ENCODE peak calls at places on chromosomes 12 and 14, in four cellular contexts. H, N, Q and J are unnamed samples.

GRCh38 chr14:64726585-64726890 is 22.3 kb downstream of the PLEKHG3 start:
- DNase-seq in N (no peak), Q (peak; percentile 62), H (no peak), J (peak; percentile 21)

GRCh38 chr14:65224799-65225198 is 122.5 kb upstream of the MAX start:
- DNase-seq in Q (peak; percentile 76), H (no peak), N (no peak), J (no peak)

GRCh38 chr12:32444895-32445294 is 45.5 kb downstream of the FGD4 start:
- DNase-seq in Q (no peak), N (no peak), H (no peak), J (no peak)

GRCh38 chr12:22978962-22979361 is 354.0 kb downstream of the ETNK1 start:
- DNase-seq in Q (no peak), H (no peak), N (no peak), J (no peak)

GRCh38 chr12:93541578-93542217 is 30.8 kb upstream of the SOCS2 start:
- DNase-seq in H (no peak), Q (no peak), N (no peak), J (no peak)

GRCh38 chr12:92295523-92295922 is 149.9 kb upstream of the BTG1 start:
- DNase-seq in N (no peak), H (no peak), Q (no peak), J (no peak)

GRCh38 chr12:23098110-23099049 is 473.4 kb downstream of the ETNK1 start:
- DNase-seq in H (no peak), Q (no peak), N (no peak), J (no peak)

GRCh38 chr12:121314441-121314840 is 17.9 kb upstream of the CAMKK2 start:
- DNase-seq in Q (no peak), N (no peak), H (no peak), J (no peak)

GRCh38 chr14:69441948-69442347 is 42.6 kb upstream of the PLEKHD1 start:
- DNase-seq in N (no peak), H (no peak), Q (no peak), J (no peak)
- H3K4me3 ChIP-seq in N (no peak overlapping the region), H (no peak overlapping the region), Q (no peak overlapping the region), J (no peak overlapping the region)

GRCh38 chr12:106287364-106287763 is 15.2 kb upstream of the TCP11L2 start:
- DNase-seq in N (no peak), Q (no peak), H (no peak), J (no peak)

GRCh38 chr12:106290666-106291065 is 11.9 kb upstream of the TCP11L2 start:
- DNase-seq in H (no peak), N (no peak), Q (no peak), J (no peak)

GRCh38 chr12:106288134-106288509 is 14.4 kb upstream of the TCP11L2 start:
- DNase-seq in H (no peak), N (no peak), Q (no peak), J (no peak)

GRCh38 chr12:106289196-106289681 is 13.3 kb upstream of the TCP11L2 start:
- DNase-seq in N (no peak), Q (no peak), H (no peak), J (no peak)

DNA sequence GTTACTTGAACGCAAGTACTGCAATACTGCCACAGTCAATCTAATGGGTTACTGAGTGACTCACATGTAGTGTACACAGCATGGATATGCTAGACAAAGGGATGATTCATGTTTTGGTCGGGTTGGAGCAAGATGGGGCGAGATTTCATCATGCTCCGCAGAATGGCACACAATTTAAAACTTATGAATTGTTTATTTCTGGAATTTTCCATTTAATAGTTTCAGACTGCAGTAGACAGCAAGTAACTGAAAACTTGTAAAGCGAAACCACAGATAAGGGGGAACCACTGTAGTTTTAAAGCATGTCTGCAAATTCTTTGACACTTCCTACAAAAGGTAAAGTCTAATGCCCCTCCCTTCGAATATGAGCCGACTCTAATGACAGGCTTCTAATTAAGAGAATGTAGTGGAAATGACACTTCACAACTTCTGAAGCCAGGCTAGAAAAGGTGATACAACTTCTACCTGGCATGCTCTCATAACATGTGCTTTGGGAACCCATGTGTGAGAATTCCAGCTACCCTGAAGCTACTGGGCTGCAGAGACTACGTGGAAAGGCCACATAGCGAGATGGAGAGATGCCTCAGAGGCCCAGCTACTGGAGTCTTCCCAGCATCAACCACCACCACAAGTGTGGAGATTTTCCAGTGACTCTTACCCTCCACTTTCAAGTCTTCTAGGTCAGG is 13.9 kb upstream of the TCP11L2 start:
- DNase-seq in Q (no peak), N (no peak), H (no peak), J (no peak)
- TF ChIP-seq EP300 in Q (no peak), N (peak; percentile 52), H (no peak), J (no peak)

GRCh38 chr14:68654471-68654941 is 138.4 kb downstream of the ZFP36L1 start:
- DNase-seq in H (peak; percentile 30), Q (no peak), N (no peak), J (peak; percentile 80)

GRCh38 chr14:68655961-68656360 is 136.9 kb downstream of the ZFP36L1 start:
- DNase-seq in Q (no peak), N (no peak), H (peak; percentile 42), J (peak; percentile 24)

GRCh38 chr14:68653754-68654153 is 139.1 kb downstream of the ZFP36L1 start:
- DNase-seq in N (no peak), Q (no peak), H (peak; percentile 16), J (peak; percentile 16)

GRCh38 chr14:68656452-68656851 is 136.4 kb downstream of the ZFP36L1 start:
- DNase-seq in N (no peak), Q (no peak), H (peak; percentile 34), J (no peak)

DNA sequence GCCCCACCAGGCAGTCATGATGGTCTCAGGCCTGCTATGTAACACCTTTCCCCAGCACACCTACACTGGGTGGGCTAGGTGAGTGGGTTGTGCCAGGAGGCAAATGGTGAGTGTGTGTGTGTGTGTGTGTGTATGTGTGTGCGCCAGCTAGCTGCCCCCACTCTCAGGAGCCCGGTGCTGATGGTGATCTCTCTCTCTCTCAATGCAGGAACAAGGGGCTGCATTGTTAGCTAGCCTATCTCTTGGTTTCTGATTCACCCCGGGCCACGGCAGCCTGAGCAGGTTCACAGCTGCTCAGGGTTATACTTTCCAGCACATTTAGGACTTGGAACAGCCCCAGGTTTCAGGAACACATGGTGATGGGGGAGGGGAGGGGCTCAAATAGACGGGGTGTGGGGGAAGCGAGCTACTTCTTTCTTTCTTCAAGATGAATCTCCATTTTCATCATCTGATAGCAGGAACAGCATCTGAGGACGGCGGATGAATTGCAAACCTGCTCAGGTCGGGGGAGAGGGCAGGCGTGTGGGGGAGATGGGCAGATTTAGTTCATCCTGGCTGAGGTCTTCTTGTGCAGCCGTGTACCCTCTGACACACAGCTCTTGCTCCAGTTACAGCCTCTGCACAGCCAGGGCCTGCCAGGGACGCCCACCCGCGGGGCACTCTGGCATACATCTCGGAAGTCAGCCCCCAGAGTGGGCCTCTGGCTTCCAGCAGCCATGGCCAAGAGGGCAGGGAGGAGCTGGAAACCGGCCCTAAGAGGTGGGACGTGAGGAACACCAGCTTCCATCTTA is 137.7 kb downstream of the ZFP36L1 start:
- DNase-seq in N (no peak), H (peak; percentile 35), Q (no peak), J (peak; percentile 77)
- H3K4me3 ChIP-seq in N (no peak overlapping the region), H (no peak overlapping the region), Q (no peak overlapping the region), J (no peak overlapping the region)

GRCh38 chr12:124463341-124463861 is 104.0 kb downstream of the NCOR2 start:
- DNase-seq in H (no peak), Q (no peak), N (no peak), J (peak; percentile 33)
- TF ChIP-seq EP300 in H (no peak), Q (no peak), N (no peak), J (no peak)

GRCh38 chr12:95626854-95627253 is 75.6 kb upstream of the USP44 start:
- DNase-seq in Q (no peak), N (no peak), H (no peak), J (no peak)

GRCh38 chr12:95630496-95630895 is 79.2 kb upstream of the USP44 start:
- DNase-seq in Q (no peak), H (no peak), N (no peak), J (no peak)

GRCh38 chr12:95625012-95625411 is 73.7 kb upstream of the USP44 start:
- DNase-seq in N (no peak), Q (peak; percentile 55), H (no peak), J (no peak)

GRCh38 chr12:95633049-95633545 is 81.8 kb upstream of the USP44 start:
- DNase-seq in Q (peak; percentile 55), N (no peak), H (no peak), J (no peak)

GRCh38 chr12:95629392-95629791 is 78.1 kb upstream of the USP44 start:
- DNase-seq in Q (no peak), N (no peak), H (no peak), J (no peak)
- H3K4me3 ChIP-seq in Q (no peak overlapping the region), N (no peak overlapping the region), H (no peak overlapping the region), J (no peak overlapping the region)

DNA sequence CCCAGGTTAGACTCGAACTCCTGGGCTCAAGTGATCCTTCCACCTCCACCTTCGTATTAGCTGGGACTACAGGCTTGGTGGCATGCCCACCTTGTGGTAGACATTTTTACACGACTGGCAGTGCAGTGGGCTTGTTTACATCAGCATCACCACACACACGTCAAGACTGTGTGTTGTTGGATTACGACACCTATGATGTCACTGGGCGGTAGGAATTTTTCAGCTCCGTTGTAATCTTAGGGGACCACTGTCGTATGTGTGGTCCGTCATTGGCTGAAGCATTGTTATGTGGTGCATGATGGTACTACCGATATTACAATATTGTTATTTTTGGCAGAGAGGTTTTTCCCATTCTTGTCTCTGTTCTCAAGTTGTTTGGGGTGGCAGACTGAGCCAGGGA is 50.7 kb downstream of the TSPAN9 start:
- DNase-seq in H (no peak), N (no peak), Q (no peak), J (no peak)
- TF ChIP-seq EP300 in H (no peak), N (no peak), Q (no peak), J (no peak)

DNA sequence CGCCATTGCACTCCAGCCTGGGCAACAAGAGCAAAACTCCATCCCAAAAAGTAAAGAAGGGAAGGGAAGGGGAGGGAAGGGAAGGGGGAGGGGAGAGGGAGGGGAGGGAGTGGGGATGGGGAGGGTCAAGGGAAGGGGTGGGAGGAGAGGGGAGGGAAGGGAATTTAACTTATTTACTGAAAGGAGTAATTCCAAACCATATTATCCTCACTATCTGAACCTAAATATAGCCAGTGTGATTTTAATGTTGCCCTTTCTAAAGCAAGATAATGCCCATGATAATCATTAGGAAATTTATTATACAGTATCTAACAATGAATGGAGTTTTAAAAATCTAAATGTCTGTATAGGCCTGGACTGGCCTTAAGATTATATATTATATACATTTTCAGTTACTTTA is 7.3 kb downstream of the SMIM10L1 start:
- DNase-seq in Q (no peak), H (no peak), N (no peak), J (no peak)
- H3K4me3 ChIP-seq in Q (no peak overlapping the region), H (no peak overlapping the region), N (no peak overlapping the region), J (no peak overlapping the region)

GRCh38 chr12:53098982-53099651 is 1.6 kb downstream of the IGFBP6 start:
- DNase-seq in Q (peak; percentile 90), N (peak; percentile 93), H (peak; percentile 97), J (peak; percentile 93)
- TF ChIP-seq EP300 in Q (peak; percentile 19), N (peak; percentile 91), H (no peak), J (peak; percentile 26)